ENCODE peak calls at places on chromosome 11, in four cellular contexts. V, O, U and G are unnamed samples.

GRCh38 chr11:132080121-132080520 is 709.7 kb downstream of the NTM start:
- DNase-seq in U (no peak), V (no peak), O (no peak), G (no peak)

GRCh38 chr11:75174781-75175370 is 24.0 kb downstream of the SLCO2B1 start:
- DNase-seq in U (peak), O (no peak), V (peak), G (peak)

GRCh38 chr11:70503201-70503877 is 105.0 kb downstream of the CTTN start:
- DNase-seq in O (no peak), U (no peak), V (no peak), G (no peak)

GRCh38 chr11:117145393-117145761 is 1.3 kb downstream of the PAFAH1B2 start:
- DNase-seq in U (no peak), O (no peak), V (no peak), G (no peak)

GRCh38 chr11:15327786-15328231 is 213.1 kb downstream of the INSC start:
- DNase-seq in V (peak), O (no peak), U (peak), G (no peak)

GRCh38 chr11:134466909-134467567 is 55.0 kb upstream of the B3GAT1 start:
- DNase-seq in U (no peak), V (no peak), O (no peak), G (no peak)

GRCh38 chr11:64566915-64567882 is 23.8 kb upstream of the SLC22A12 start:
- DNase-seq in U (no peak), O (no peak), V (no peak), G (no peak)

GRCh38 chr11:131653244-131653643 is 282.8 kb downstream of the NTM start:
- DNase-seq in V (no peak), O (no peak), U (no peak), G (no peak)

GRCh38 chr11:68750197-68750987 is 928 bp downstream of the TESMIN start:
- DNase-seq in U (no peak), O (no peak), V (no peak), G (no peak)

GRCh38 chr11:124278261-124278660 is 22.1 kb downstream of the OR8G5 start:
- DNase-seq in O (no peak), V (no peak), U (no peak), G (no peak)

GRCh38 chr11:88508808-88509581 is 171.5 kb upstream of the CTSC start:
- DNase-seq in U (no peak), O (no peak), V (no peak), G (no peak)

GRCh38 chr11:67248653-67249052 is 17.6 kb upstream of the GRK2 start:
- DNase-seq in U (no peak), V (no peak), O (no peak), G (no peak)

GRCh38 chr11:128790200-128790599 is 76.9 kb downstream of the KCNJ1 start:
- DNase-seq in V (no peak), O (no peak), U (peak), G (no peak)

GRCh38 chr11:93603225-93603624 is 58.3 kb upstream of the CEP295 start:
- DNase-seq in U (no peak), O (no peak), V (no peak), G (no peak)

GRCh38 chr11:133399855-133400625 is 132.3 kb downstream of the OPCML start:
- DNase-seq in U (no peak), O (no peak), V (no peak), G (no peak)

GRCh38 chr11:117513666-117514065 is 186.0 kb downstream of the CEP164 start:
- DNase-seq in V (no peak), U (no peak), O (no peak), G (no peak)

GRCh38 chr11:67280341-67280790 is 8.7 kb upstream of the ANKRD13D start:
- DNase-seq in V (no peak), O (no peak), U (no peak), G (no peak)

GRCh38 chr11:14554959-14555358 is 34.8 kb upstream of the PSMA1 start:
- DNase-seq in V (no peak), O (no peak), U (peak), G (no peak)

GRCh38 chr11:86395061-86395551 is 20.4 kb downstream of the CCDC81 start:
- DNase-seq in V (no peak), U (no peak), O (no peak), G (no peak)

GRCh38 chr11:112352907-112353306 is 92.2 kb upstream of the PLET1 start:
- DNase-seq in U (no peak), V (no peak), O (no peak), G (no peak)

GRCh38 chr11:44988981-44989635 is 38.4 kb upstream of the TP53I11 start:
- DNase-seq in U (no peak), V (no peak), O (no peak), G (no peak)

GRCh38 chr11:66323684-66324083 is 6.8 kb upstream of the CD248 start:
- DNase-seq in U (no peak), O (no peak), V (no peak), G (no peak)

GRCh38 chr11:70566768-70567530 is 168.6 kb downstream of the CTTN start:
- DNase-seq in U (no peak), O (no peak), V (no peak), G (no peak)

GRCh38 chr11:127492025-127492424 is 491.5 kb upstream of the KIRREL3 start:
- DNase-seq in V (peak), O (no peak), U (no peak), G (no peak)

GRCh38 chr11:108131993-108132392 is 10.6 kb downstream of the ACAT1 start:
- DNase-seq in V (no peak), O (no peak), U (no peak), G (no peak)

GRCh38 chr11:42524534-42525227 is 787.1 kb upstream of the API5 start:
- DNase-seq in V (no peak), O (no peak), U (peak), G (no peak)

GRCh38 chr11:134754196-134754822 is 342.3 kb upstream of the B3GAT1 start:
- DNase-seq in O (no peak), V (no peak), U (no peak), G (peak)

GRCh38 chr11:7600205-7600775 is 73.0 kb downstream of the CYB5R2 start:
- DNase-seq in V (peak), O (no peak), U (peak), G (peak)

GRCh38 chr11:106998126-106998525 is 20.1 kb downstream of the GUCY1A2 start:
- DNase-seq in V (no peak), U (no peak), O (no peak), G (no peak)

GRCh38 chr11:7589861-7590260 is 76.1 kb downstream of the PPFIBP2 start:
- DNase-seq in O (no peak), V (no peak), U (no peak), G (no peak)

GRCh38 chr11:4025248-4025956 is 69.2 kb upstream of the RRM1 start:
- DNase-seq in O (no peak), V (no peak), U (no peak), G (no peak)

GRCh38 chr11:38163526-38163925 is 1565.5 kb upstream of the RAG2 start:
- DNase-seq in O (no peak), U (no peak), V (no peak), G (no peak)

GRCh38 chr11:111604392-111605009 is 2.3 kb downstream of the SIK2 start:
- DNase-seq in U (peak), V (no peak), O (no peak), G (no peak)

GRCh38 chr11:19820100-19820499 is 107.5 kb downstream of the NAV2 start:
- DNase-seq in O (no peak), U (no peak), V (no peak), G (no peak)

GRCh38 chr11:12829131-12829530 is 154.9 kb downstream of the TEAD1 start:
- DNase-seq in V (no peak), U (no peak), O (no peak), G (no peak)

GRCh38 chr11:57546869-57547518 is 9.6 kb downstream of the SMTNL1 start:
- DNase-seq in U (no peak), O (no peak), V (no peak), G (no peak)

GRCh38 chr11:37105456-37105855 is 507.4 kb upstream of the RAG2 start:
- DNase-seq in O (no peak), U (no peak), V (no peak), G (no peak)

GRCh38 chr11:37110383-37110782 is 512.3 kb upstream of the RAG2 start:
- DNase-seq in V (peak), U (no peak), O (no peak), G (no peak)

GRCh38 chr11:37108436-37109204 is 510.6 kb upstream of the RAG2 start:
- DNase-seq in O (no peak), V (no peak), U (no peak), G (no peak)

GRCh38 chr11:37109205-37109585 is 511.2 kb upstream of the RAG2 start:
- DNase-seq in U (no peak), V (no peak), O (no peak), G (no peak)

GRCh38 chr11:37107415-37107814 is 509.4 kb upstream of the RAG2 start:
- DNase-seq in V (no peak), O (no peak), U (no peak), G (no peak)
- TF ChIP-seq CTCF in V (no peak), O (no peak), U (no peak), G (no peak)

GRCh38 chr11:125869526-125869925 is 17.9 kb upstream of the HYLS1 start:
- DNase-seq in U (no peak), O (no peak), V (no peak), G (no peak)

GRCh38 chr11:125872138-125872491 is 15.4 kb upstream of the HYLS1 start:
- DNase-seq in V (no peak), U (no peak), O (no peak), G (no peak)

GRCh38 chr11:125873881-125874555 is 13.4 kb upstream of the HYLS1 start:
- DNase-seq in V (no peak), U (no peak), O (no peak), G (no peak)

GRCh38 chr11:125874556-125875124 is 12.8 kb upstream of the HYLS1 start:
- DNase-seq in U (peak), V (no peak), O (peak), G (no peak)

GRCh38 chr11:125871391-125872137 is 15.9 kb upstream of the HYLS1 start:
- DNase-seq in O (no peak), V (no peak), U (no peak), G (no peak)
- TF ChIP-seq CTCF in O (no peak), V (peak), U (no peak), G (peak)

DNA sequence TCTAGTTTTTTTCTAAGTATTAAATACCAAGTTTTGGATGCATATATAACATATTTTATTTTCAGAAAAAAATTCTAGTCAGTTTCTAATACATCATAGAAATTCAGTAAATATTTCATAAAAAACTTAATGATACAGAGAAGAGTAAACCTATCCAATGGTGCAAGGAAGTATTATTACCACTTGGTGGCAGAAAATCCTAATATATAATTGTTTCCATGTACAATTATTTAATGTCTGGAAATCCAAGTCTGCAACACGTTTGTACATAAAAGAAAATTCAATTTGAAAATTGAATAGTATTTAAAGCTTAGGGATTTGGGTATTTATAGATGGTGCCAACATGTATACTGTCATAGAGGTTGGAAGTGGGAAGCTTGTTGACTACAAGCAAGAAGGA is 127.0 kb downstream of the TRPC6 start:
- DNase-seq in V (no peak), U (no peak), O (no peak), G (no peak)
- TF ChIP-seq CTCF in V (peak), U (peak), O (peak), G (peak)

GRCh38 chr11:96943970-96944369 is 554.2 kb downstream of the JRKL start:
- DNase-seq in U (no peak), V (no peak), O (no peak), G (no peak)
- TF ChIP-seq CTCF in U (no peak), V (no peak), O (no peak), G (no peak)

GRCh38 chr11:130549393-130549999 is 101.1 kb downstream of the ADAMTS15 start:
- DNase-seq in U (no peak), O (no peak), V (no peak), G (no peak)
- TF ChIP-seq CTCF in U (no peak), O (no peak), V (no peak), G (no peak)

DNA sequence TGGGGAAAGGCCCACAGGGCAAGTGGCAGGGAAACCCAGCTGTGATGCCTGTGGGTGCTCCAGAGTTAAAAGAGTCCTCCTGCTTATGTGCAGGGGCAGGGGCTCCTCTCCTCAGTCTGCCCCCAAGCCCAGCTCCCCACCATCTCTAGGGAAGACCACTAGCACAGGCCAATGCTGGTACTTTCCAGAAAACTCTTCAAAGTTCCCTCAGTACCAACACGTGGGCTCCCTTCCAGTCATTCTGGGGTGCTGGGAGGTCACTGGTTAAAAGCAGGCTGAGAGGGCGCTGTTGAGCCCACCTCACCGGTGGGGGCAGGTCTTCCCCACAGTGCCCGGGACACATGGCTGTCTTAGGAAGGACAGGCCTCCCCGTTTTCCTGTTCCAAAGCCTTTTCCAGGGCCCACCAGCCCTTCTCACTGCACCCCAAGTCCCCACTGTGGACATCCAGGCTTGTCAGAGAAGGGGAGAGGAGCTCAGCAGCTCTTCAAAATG is 154.6 kb downstream of the TRIM29 start:
- DNase-seq in O (no peak), U (no peak), V (no peak), G (no peak)
- TF ChIP-seq CTCF in O (no peak), U (no peak), V (no peak), G (no peak)

GRCh38 chr11:61139391-61139790 is 21.8 kb downstream of the VPS37C start:
- DNase-seq in U (no peak), O (no peak), V (no peak), G (no peak)

GRCh38 chr11:61140416-61140815 is 20.8 kb downstream of the VPS37C start:
- DNase-seq in O (no peak), U (no peak), V (no peak), G (no peak)

GRCh38 chr11:61138940-61139339 is 22.3 kb downstream of the VPS37C start:
- DNase-seq in U (no peak), V (no peak), O (no peak), G (no peak)

GRCh38 chr11:61142424-61142823 is 18.8 kb downstream of the VPS37C start:
- DNase-seq in U (no peak), V (no peak), O (no peak), G (no peak)

DNA sequence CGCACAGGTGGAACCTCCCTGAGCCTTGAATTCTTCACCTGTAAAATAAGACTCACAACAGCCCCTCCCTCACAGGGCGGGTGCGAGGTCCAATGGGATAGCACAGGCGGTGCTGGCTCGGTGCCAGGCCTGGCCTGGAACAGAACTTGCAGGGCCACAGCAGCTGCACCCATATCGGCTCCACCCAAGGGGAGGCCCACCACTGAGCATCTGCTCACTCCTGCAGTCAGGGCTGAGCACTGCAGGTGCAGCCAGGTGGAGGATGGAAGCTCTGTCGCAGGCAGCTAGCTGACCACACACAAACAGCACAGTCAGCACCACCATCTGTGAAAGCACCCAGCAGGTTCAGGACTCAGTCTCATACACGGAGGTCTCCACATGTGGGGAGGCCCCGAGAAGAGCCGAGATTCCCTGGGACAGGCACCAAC is 19.6 kb downstream of the VPS37C start:
- DNase-seq in O (no peak), U (no peak), V (no peak), G (no peak)
- TF ChIP-seq CTCF in O (no peak), U (no peak), V (no peak), G (no peak)